ENCODE peak calls at places on chromosomes 5 and 9, in six cellular contexts. O is neuronal stem cell, Q is IMR-90, Y is H9, G is H1, W is trophoblast cell. V is an unnamed sample.

GRCh38 chr9:123282343-123283047 is 14.1 kb upstream of the STRBP start:
- DNase-seq in O (no peak), Q (no peak), Y (no peak), G (no peak), W (no peak), V (no peak)

GRCh38 chr5:149474198-149474597 is 77.0 kb downstream of the CSNK1A1 start:
- DNase-seq in O (no peak), Q (no peak), Y (no peak), G (no peak), W (peak; percentile 86), V (no peak)

GRCh38 chr9:116087246-116087645 is 66.3 kb upstream of the PAPPA start:
- DNase-seq in O (no peak), Q (peak; percentile 86), Y (no peak), G (no peak), W (no peak), V (peak; percentile 79)

GRCh38 chr5:132877938-132878337 is 4.5 kb downstream of the LEAP2 start:
- DNase-seq in O (no peak), Q (peak; percentile 82), Y (no peak), G (no peak), W (no peak), V (peak; percentile 66)

GRCh38 chr9:133238272-133238850 is 29.3 kb upstream of the OBP2B start:
- DNase-seq in O (peak; percentile 67), Q (no peak), Y (peak; percentile 99), G (peak; percentile 98), W (no peak), V (peak; percentile 58)

GRCh38 chr5:141861194-141861593 is 17.0 kb downstream of the PCDH1 start:
- DNase-seq in O (no peak), Q (no peak), Y (no peak), G (no peak), W (no peak), V (no peak)

GRCh38 chr5:30959238-30959637 is 234.2 kb upstream of the CDH6 start:
- DNase-seq in O (no peak), Q (peak; percentile 61), Y (no peak), G (no peak), W (no peak), V (no peak)

GRCh38 chr5:81783401-81783800 is 32.5 kb upstream of the SSBP2 start:
- DNase-seq in O (no peak), Q (no peak), Y (no peak), G (no peak), W (no peak), V (no peak)

GRCh38 chr5:28286566-28286965 is 1248.2 kb upstream of the CDH9 start:
- DNase-seq in O (no peak), Q (no peak), Y (no peak), G (no peak), W (peak; percentile 12), V (no peak)

GRCh38 chr5:23466401-23466886 is 41.0 kb upstream of the PRDM9 start:
- DNase-seq in O (no peak), Q (no peak), Y (no peak), G (no peak), W (peak; percentile 44), V (peak; percentile 62)

GRCh38 chr9:108565651-108566378 is 290.0 kb downstream of the ACTL7B start:
- DNase-seq in O (peak; percentile 75), Q (peak; percentile 88), Y (peak; percentile 49), G (no peak), W (peak; percentile 70), V (peak; percentile 85)

GRCh38 chr9:124011460-124012301 is at the start of gene LHX2:
- DNase-seq in O (peak; percentile 96), Q (peak; percentile 52), Y (peak; percentile 97), G (peak; percentile 88), W (peak; percentile 86), V (peak; percentile 63)

GRCh38 chr5:14872070-14872989 is 752 bp upstream of the ANKH start:
- DNase-seq in O (no peak), Q (peak; percentile 8), Y (peak; percentile 44), G (peak; percentile 68), W (no peak), V (peak; percentile 56)

GRCh38 chr9:5621327-5621726 is 7.6 kb upstream of the RIC1 start:
- DNase-seq in O (no peak), Q (peak; percentile 87), Y (no peak), G (no peak), W (no peak), V (peak; percentile 43)

GRCh38 chr5:176629853-176630680 is at the start of the genes EIF4E1B and SNCB:
- DNase-seq in O (peak; percentile 60), Q (no peak), Y (peak; percentile 71), G (peak; percentile 84), W (no peak), V (peak; percentile 58)

GRCh38 chr5:142386151-142387021 is 61.6 kb upstream of the SPRY4 start:
- DNase-seq in O (no peak), Q (no peak), Y (no peak), G (no peak), W (no peak), V (peak; percentile 47)

GRCh38 chr5:90547072-90547536 is 11.5 kb upstream of the ADGRV1 start:
- DNase-seq in O (no peak), Q (no peak), Y (no peak), G (no peak), W (no peak), V (peak; percentile 31)

GRCh38 chr5:24633705-24634325 is 11.0 kb downstream of the CDH10 start:
- DNase-seq in O (peak; percentile 27), Q (peak; percentile 11), Y (no peak), G (no peak), W (no peak), V (peak; percentile 62)

GRCh38 chr5:82467006-82467561 is 188.9 kb upstream of the RPS23 start:
- DNase-seq in O (no peak), Q (no peak), Y (no peak), G (no peak), W (no peak), V (no peak)

GRCh38 chr5:130063603-130064002 is 159.3 kb downstream of the CHSY3 start:
- DNase-seq in O (no peak), Q (no peak), Y (no peak), G (no peak), W (no peak), V (no peak)

DNA sequence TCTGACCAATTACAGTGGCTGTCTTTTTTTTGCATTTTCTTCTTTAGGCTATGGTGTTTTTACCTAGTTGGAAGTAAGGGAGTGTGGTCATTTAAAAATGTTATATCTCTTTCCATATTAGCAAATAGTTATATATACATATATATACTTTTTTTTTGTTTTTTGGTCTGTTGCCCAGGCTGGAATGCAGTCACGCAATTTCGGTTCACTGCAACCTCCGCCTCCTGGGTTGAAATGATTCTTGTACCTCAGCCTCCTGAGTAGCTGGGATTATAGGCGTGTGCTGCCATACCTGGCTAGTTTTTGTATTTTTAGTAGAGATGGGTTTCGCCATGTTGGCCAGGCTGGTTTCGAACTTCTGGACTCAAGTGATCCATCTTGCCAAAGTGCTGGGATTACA is 12.3 kb downstream of the MARCHF6 start:
- DNase-seq in O (no peak), Q (no peak), Y (no peak), G (no peak), W (no peak), V (no peak)
- H3K14ac ChIP-seq in O (no peak overlapping the region), Q (no peak overlapping the region), Y (no peak overlapping the region), G (no peak overlapping the region), W (no peak overlapping the region), V (no peak overlapping the region)

GRCh38 chr5:3590253-3590966 is 5.2 kb upstream of the IRX1 start:
- DNase-seq in O (no peak), Q (no peak), Y (peak; percentile 48), G (peak; percentile 57), W (no peak), V (no peak)
- H3K23ac ChIP-seq in O (peak overlapping the region; percentile 75), Q (no peak overlapping the region), Y (no peak overlapping the region), G (no peak overlapping the region), W (no peak overlapping the region), V (no peak overlapping the region)

GRCh38 chr9:130116346-130116745 is 55.9 kb upstream of the NCS1 start:
- DNase-seq in O (no peak), Q (no peak), Y (no peak), G (no peak), W (no peak), V (no peak)
- H3K14ac ChIP-seq in O (no peak overlapping the region), Q (no peak overlapping the region), Y (no peak overlapping the region), G (no peak overlapping the region), W (no peak overlapping the region), V (no peak overlapping the region)

DNA sequence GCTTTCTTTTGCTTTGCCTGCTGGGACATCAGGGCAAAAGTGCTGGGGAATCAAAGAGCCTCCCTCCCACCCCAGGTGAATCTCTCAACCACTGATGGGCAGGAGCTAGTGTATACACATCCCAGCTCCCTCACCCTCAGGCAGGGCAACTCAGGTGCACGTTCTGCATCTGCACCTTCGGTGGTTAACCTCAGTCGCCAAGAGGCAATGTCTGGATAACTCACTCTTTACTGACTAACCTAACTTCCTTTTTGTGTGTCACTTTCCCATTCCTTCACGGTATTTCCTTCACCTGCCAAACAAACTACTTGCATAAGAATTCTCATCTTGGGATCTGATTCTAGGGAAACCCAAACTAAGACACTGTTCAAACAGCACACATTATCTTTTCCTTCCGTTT is 26.3 kb downstream of the CNTFR start:
- DNase-seq in O (no peak), Q (no peak), Y (no peak), G (no peak), W (no peak), V (no peak)
- H3K23ac ChIP-seq in O (no peak overlapping the region), Q (no peak overlapping the region), Y (no peak overlapping the region), G (no peak overlapping the region), W (no peak overlapping the region), V (no peak overlapping the region)

DNA sequence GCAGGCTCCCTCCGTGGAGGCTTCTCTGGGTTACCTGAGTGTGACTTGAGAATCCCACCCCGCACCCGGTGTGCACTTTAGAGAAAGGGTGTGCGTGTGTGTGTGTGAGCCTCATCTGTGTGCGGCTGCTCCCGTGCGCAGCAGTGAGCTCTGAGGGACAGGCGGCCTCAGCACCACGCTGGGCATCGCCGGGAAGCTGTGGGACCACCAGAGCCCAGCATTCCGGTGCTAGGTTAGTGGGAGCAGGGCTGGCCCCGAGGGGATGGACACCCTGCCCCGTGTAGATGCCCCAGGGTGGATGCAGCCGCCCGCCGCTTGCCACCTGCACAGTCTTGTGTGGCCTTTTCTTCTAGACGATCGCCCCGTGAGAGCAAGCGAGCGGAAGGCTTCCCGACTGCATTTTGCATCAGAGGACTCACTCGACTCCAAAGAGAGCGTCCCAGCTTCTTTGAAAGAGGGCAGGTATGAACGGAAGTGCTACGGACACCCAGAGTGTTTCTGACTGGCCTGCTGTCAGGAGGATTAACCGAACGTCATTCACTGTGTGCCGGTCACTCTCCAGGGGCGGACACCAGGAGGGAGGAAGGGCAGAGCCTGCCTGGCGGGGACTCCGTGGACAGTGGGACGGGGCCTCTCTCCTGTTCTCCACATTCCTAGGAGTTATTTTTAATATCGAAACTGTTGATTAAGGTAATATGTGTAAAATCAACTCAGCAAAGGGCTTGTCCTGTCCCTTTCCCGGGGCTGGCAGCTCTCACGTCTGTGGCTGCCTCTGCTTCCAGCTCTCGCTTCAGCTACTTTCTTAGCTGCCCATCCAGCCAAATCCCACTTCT is 12.2 kb downstream of the CEP72 start:
- DNase-seq in O (no peak), Q (no peak), Y (no peak), G (no peak), W (no peak), V (no peak)
- H3K14ac ChIP-seq in O (no peak overlapping the region), Q (no peak overlapping the region), Y (no peak overlapping the region), G (no peak overlapping the region), W (no peak overlapping the region), V (no peak overlapping the region)

GRCh38 chr5:43033845-43034590 is 6.1 kb downstream of the ANXA2R start:
- DNase-seq in O (no peak), Q (peak; percentile 45), Y (peak; percentile 54), G (peak; percentile 70), W (no peak), V (no peak)
- H3K23ac ChIP-seq in O (no peak overlapping the region), Q (peak overlapping the region; percentile 100), Y (no peak overlapping the region), G (no peak overlapping the region), W (no peak overlapping the region), V (peak overlapping the region; percentile 24)

V was measured in mesenchymal stem cell.